ENCODE peak calls at places on chromosome 3, in ten cellular contexts. D is left lung, H is H7, J is transverse colon, Q is tibial nerve, W is Caco-2, I is cardiac fibroblast, R is IMR-90, B is skeletal muscle cell, Z is upper lobe of right lung. O is an unnamed sample.

GRCh38 chr3:98966862-98967554 is 65.5 kb upstream of the DCBLD2 start:
- DNase-seq in D (no peak), H (no peak), J (no peak), Q (no peak), W (no peak), I (no peak), R (no peak), B (no peak), Z (no peak), O (peak)

GRCh38 chr3:10330319-10330718 is 9.4 kb upstream of the SEC13 start:
- DNase-seq in D (no peak), H (peak), J (no peak), Q (no peak), W (no peak), I (no peak), R (no peak), B (no peak), Z (peak), O (no peak)

GRCh38 chr3:41431386-41431785 is 232.1 kb downstream of the CTNNB1 start:
- DNase-seq in D (no peak), H (no peak), J (no peak), Q (no peak), W (no peak), I (no peak), R (no peak), B (no peak), Z (no peak), O (no peak)

GRCh38 chr3:183664913-183665381 is 29.5 kb downstream of the KLHL24 start:
- DNase-seq in D (no peak), H (no peak), J (no peak), Q (no peak), W (no peak), I (peak), R (peak), B (peak), Z (no peak), O (peak)

GRCh38 chr3:62229908-62230307 is 143.4 kb downstream of the FEZF2 start:
- DNase-seq in D (no peak), H (peak), J (no peak), Q (no peak), W (no peak), I (peak), R (no peak), B (no peak), Z (no peak), O (peak)

GRCh38 chr3:178267158-178267838 is 268.9 kb upstream of the KCNMB2 start:
- DNase-seq in D (no peak), H (no peak), J (no peak), Q (no peak), W (no peak), I (no peak), R (peak), B (no peak), Z (no peak), O (no peak)

GRCh38 chr3:2137651-2138050 is 39.0 kb downstream of the CNTN4 start:
- DNase-seq in D (no peak), H (no peak), J (peak), Q (no peak), W (no peak), I (no peak), R (no peak), B (no peak), Z (no peak), O (no peak)

GRCh38 chr3:193791041-193792032 is 198.3 kb downstream of the OPA1 start:
- DNase-seq in D (peak), H (no peak), J (no peak), Q (no peak), W (no peak), I (no peak), R (no peak), B (no peak), Z (peak), O (no peak)

GRCh38 chr3:65636326-65636725 is 402.4 kb downstream of the MAGI1 start:
- DNase-seq in D (no peak), H (no peak), J (no peak), Q (no peak), W (no peak), I (no peak), R (no peak), B (no peak), Z (no peak), O (no peak)

GRCh38 chr3:149005424-149005823 is 14.1 kb downstream of the GYG1 start:
- DNase-seq in D (no peak), H (no peak), J (no peak), Q (no peak), W (no peak), I (no peak), R (peak), B (no peak), Z (no peak), O (no peak)

GRCh38 chr3:101849714-101850326 is 506 bp downstream of the NFKBIZ start:
- DNase-seq in D (peak), H (peak), J (peak), Q (peak), W (peak), I (no peak), R (no peak), B (no peak), Z (peak), O (no peak)

GRCh38 chr3:117553461-117553860 is 843.9 kb downstream of the TUSC7 start:
- DNase-seq in D (no peak), H (no peak), J (no peak), Q (no peak), W (no peak), I (no peak), R (peak), B (peak), Z (no peak), O (peak)

GRCh38 chr3:186810597-186810996 is 4.3 kb upstream of the RFC4 start:
- DNase-seq in D (no peak), H (no peak), J (no peak), Q (no peak), W (no peak), I (no peak), R (no peak), B (no peak), Z (no peak), O (no peak)

GRCh38 chr3:163916596-163917560 is 1161.4 kb downstream of the SI start:
- DNase-seq in D (no peak), H (no peak), J (no peak), Q (no peak), W (peak), I (no peak), R (no peak), B (no peak), Z (no peak), O (no peak)

GRCh38 chr3:152271465-152272035 is 2.8 kb downstream of the MBNL1 start:
- DNase-seq in D (no peak), H (no peak), J (no peak), Q (no peak), W (no peak), I (no peak), R (no peak), B (no peak), Z (no peak), O (no peak)

GRCh38 chr3:41317718-41318117 is 118.4 kb downstream of the CTNNB1 start:
- DNase-seq in D (no peak), H (no peak), J (no peak), Q (no peak), W (peak), I (peak), R (peak), B (no peak), Z (no peak), O (peak)

GRCh38 chr3:58528629-58529028 is 8.4 kb downstream of the ACOX2 start:
- DNase-seq in D (peak), H (peak), J (peak), Q (no peak), W (no peak), I (peak), R (peak), B (no peak), Z (no peak), O (peak)

GRCh38 chr3:90010341-90010740 is 902.9 kb downstream of the EPHA3 start:
- DNase-seq in D (no peak), H (peak), J (no peak), Q (no peak), W (no peak), I (peak), R (peak), B (peak), Z (no peak), O (peak)

GRCh38 chr3:127072221-127072771 is 89.4 kb downstream of the PLXNA1 start:
- DNase-seq in D (no peak), H (no peak), J (no peak), Q (no peak), W (no peak), I (no peak), R (no peak), B (no peak), Z (peak), O (no peak)

GRCh38 chr3:88623709-88624108 is 473.9 kb downstream of the C3orf38 start:
- DNase-seq in D (no peak), H (no peak), J (no peak), Q (no peak), W (no peak), I (no peak), R (no peak), B (no peak), Z (no peak), O (no peak)

GRCh38 chr3:72482589-72483249 is 365.5 kb downstream of the SHQ1 start:
- DNase-seq in D (peak), H (peak), J (peak), Q (peak), W (peak), I (peak), R (peak), B (peak), Z (peak), O (peak)

GRCh38 chr3:149657458-149657795 is 398 bp downstream of the WWTR1 start:
- DNase-seq in D (peak), H (peak), J (peak), Q (peak), W (peak), I (peak), R (peak), B (no peak), Z (peak), O (peak)

GRCh38 chr3:139353920-139354556 is 10.2 kb downstream of the MRPS22 start:
- DNase-seq in D (no peak), H (peak), J (no peak), Q (no peak), W (peak), I (peak), R (peak), B (peak), Z (no peak), O (peak)

GRCh38 chr3:78204977-78205376 is 1165.1 kb downstream of the ROBO2 start:
- DNase-seq in D (no peak), H (peak), J (no peak), Q (no peak), W (no peak), I (peak), R (peak), B (peak), Z (no peak), O (peak)

GRCh38 chr3:71128951-71129350 is 454.6 kb downstream of the FOXP1 start:
- DNase-seq in D (no peak), H (no peak), J (no peak), Q (no peak), W (no peak), I (peak), R (no peak), B (no peak), Z (no peak), O (peak)

GRCh38 chr3:189132125-189132744 is 39.5 kb upstream of the TPRG1 start:
- DNase-seq in D (peak), H (no peak), J (peak), Q (peak), W (peak), I (peak), R (peak), B (peak), Z (no peak), O (peak)

GRCh38 chr3:25396251-25396650 is 31.8 kb upstream of the RARB start:
- DNase-seq in D (no peak), H (no peak), J (no peak), Q (no peak), W (no peak), I (no peak), R (no peak), B (no peak), Z (no peak), O (no peak)
- H3K4me3 ChIP-seq in D (no peak), H (no peak), J (no peak), Q (no peak), W (no peak), I (no peak), R (no peak), B (no peak), Z (no peak), O (no peak)

DNA sequence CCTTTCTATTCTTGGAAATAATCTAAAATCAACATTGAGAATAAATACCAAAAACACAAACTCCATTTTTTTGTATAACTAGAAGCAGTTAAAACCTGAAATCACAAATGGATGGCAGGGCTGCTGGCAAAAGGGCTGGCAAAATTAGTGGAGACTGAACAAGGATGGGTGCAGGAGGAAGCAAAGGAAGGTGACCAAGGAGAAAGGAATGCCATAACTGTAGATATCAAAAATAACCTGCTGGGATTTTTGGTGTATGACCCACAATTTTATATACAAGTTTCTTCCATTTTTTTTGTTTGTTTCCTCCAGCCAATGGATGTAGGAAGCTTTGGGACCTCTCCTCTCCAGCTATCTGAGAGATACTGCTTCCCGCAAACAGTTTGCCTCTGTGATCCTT is 12.7 kb downstream of the CFAP44 start:
- DNase-seq in D (no peak), H (no peak), J (no peak), Q (no peak), W (no peak), I (no peak), R (peak), B (no peak), Z (no peak), O (no peak)
- H3K4me3 ChIP-seq in D (no peak), H (no peak), J (no peak), Q (no peak), W (no peak), I (no peak), R (no peak), B (no peak), Z (no peak), O (no peak)

GRCh38 chr3:142026333-142026732 is 123.0 kb downstream of the TFDP2 start:
- DNase-seq in D (no peak), H (no peak), J (no peak), Q (no peak), W (no peak), I (no peak), R (no peak), B (no peak), Z (no peak), O (no peak)
- H3K4me3 ChIP-seq in D (no peak), H (no peak), J (no peak), Q (no peak), W (no peak), I (no peak), R (no peak), B (no peak), Z (no peak), O (no peak)

DNA sequence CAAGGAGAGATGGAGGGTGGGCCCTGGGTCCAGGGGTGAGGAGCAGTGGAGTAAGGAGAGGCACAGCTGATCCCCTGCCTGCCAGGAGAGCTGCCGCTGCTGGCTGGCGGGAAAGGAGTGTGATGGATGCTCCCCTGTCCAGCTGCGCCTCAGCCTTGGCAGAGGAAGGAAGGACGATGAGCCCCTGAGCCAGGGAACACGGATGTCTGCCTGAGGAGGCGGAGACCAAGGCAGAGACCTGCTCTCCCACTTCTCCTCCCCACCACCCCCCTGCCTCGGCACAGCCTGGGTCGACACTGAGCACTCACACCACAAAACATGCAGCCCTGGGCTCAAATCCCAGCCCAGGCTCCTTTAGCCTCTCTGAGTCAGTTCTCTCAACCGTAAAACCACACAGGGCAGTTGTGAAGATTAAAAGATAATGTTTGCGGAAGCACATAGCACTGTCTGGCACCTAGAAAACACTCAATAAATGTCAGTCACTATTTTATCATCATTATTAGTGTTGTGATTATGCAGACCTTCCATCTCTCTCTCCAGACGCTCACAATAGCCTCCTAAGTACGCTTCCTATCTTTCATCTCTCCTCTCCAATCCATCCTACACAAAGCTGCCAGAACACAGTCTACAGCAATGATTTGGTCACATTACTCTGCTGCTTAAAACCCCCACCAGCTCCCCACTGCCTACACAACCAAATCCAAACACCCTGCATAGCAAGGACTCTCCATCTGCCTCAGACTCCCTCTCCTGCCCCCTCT is 52.2 kb downstream of the SEMA5B start:
- DNase-seq in D (peak), H (peak), J (peak), Q (no peak), W (no peak), I (peak), R (peak), B (no peak), Z (no peak), O (peak)
- H3K4me3 ChIP-seq in D (no peak), H (no peak), J (no peak), Q (no peak), W (no peak), I (no peak), R (no peak), B (no peak), Z (no peak), O (no peak)

DNA sequence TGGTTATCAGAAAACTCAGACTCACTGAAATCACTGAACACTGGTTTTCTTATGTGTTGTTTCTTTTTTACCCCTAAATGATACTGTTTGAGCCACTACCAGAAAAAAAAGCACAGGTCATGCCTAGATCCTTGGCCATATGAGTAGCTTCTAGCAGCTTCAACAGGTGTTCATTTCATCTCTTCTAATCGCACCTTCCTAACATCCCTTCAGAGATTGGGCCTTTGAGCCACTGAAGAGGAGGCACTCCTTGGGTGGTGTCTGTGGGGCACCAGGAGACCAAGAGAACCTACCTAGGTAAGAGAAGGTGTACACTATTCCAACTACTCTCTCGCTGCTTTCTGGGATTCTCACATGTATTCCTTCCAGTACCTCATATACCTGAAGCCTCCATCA is 2.5 kb downstream of the HEG1 start:
- DNase-seq in D (no peak), H (no peak), J (no peak), Q (no peak), W (no peak), I (no peak), R (no peak), B (no peak), Z (no peak), O (no peak)
- H3K4me3 ChIP-seq in D (no peak), H (no peak), J (no peak), Q (peak), W (no peak), I (peak), R (peak), B (peak), Z (peak), O (no peak)

DNA sequence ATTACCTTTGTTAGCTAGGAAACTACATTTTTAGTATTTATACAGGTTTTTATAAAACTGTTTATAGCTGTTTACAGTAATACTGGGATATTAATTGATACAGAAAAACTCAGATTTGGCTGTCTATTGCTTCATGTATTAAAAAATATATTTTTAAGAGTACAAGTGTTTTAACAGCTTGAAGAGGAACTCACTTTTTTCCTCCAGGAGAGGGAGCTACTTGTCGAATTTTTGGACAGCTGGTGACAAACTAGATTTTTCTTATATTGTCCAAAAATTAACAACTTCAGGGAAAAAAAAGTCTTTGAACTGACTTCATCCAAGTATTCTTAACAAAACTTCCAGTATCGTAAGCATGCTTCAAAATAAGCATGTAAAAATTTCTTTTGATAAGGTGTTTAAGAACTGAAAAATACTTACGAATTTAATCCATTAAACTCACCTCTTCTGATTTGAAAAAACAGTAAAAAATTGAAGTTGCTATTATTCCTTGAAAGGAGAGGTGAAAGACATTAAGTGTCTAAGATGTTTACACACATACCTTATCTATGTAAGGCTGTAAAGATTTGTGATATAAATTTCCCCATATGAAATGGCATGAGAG is 4.0 kb downstream of the DIPK2A start:
- DNase-seq in D (no peak), H (peak), J (no peak), Q (peak), W (peak), I (peak), R (peak), B (no peak), Z (no peak), O (peak)
- H3K4me3 ChIP-seq in D (no peak), H (no peak), J (peak), Q (no peak), W (no peak), I (no peak), R (no peak), B (peak), Z (peak), O (no peak)

GRCh38 chr3:112132975-112133448 is at the start of gene GCSAM:
- DNase-seq in D (peak), H (no peak), J (peak), Q (peak), W (no peak), I (no peak), R (no peak), B (no peak), Z (no peak), O (no peak)
- H3K4me3 ChIP-seq in D (no peak), H (no peak), J (no peak), Q (no peak), W (no peak), I (no peak), R (no peak), B (no peak), Z (no peak), O (no peak)

GRCh38 chr3:132598181-132598580 is 1.1 kb downstream of the ACKR4 start:
- DNase-seq in D (no peak), H (no peak), J (no peak), Q (no peak), W (no peak), I (no peak), R (no peak), B (no peak), Z (no peak), O (no peak)

GRCh38 chr3:132595036-132595435 is 2.0 kb upstream of the ACKR4 start:
- DNase-seq in D (no peak), H (peak), J (no peak), Q (no peak), W (no peak), I (peak), R (peak), B (peak), Z (no peak), O (peak)

GRCh38 chr3:132597660-132598059 is 590 bp downstream of the ACKR4 start:
- DNase-seq in D (no peak), H (no peak), J (no peak), Q (no peak), W (no peak), I (no peak), R (no peak), B (no peak), Z (no peak), O (no peak)

GRCh38 chr3:132596326-132596725 is 744 bp upstream of the ACKR4 start:
- DNase-seq in D (no peak), H (no peak), J (no peak), Q (no peak), W (no peak), I (no peak), R (no peak), B (no peak), Z (no peak), O (no peak)

DNA sequence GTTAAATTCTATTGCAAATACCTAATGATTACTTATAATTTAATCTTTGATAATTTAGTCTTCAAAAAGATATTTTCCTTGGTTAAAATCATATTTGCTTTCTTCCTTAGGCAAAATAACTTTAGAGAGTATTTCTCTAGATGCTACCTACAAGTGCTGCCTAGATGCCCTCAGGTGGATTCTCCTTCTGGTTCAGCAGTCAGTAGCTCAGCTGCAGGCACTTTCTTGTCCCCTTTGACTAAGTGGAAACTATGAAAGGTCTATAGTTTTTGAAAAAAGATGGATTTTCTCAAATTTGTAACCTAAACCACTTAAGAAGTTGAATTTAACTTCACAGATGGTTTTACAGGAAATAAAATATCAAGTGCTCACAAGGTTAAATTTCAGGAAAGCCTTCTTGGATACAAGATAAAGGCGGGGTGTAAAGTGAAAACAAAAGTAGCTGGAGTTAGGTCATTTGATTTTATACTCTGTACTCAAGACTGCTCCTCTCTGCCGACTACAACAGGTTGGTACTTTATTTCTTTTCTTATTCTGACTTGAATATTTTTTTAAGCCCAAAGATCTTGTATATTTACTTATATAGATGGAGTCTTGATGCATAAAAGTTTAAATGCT is at the start of gene ACKR4:
- DNase-seq in D (no peak), H (no peak), J (no peak), Q (no peak), W (no peak), I (peak), R (no peak), B (no peak), Z (no peak), O (peak)
- H3K4me3 ChIP-seq in D (peak), H (no peak), J (peak), Q (peak), W (no peak), I (no peak), R (no peak), B (no peak), Z (peak), O (no peak)